ENCODE peak calls at places on chromosomes 2 and 18, in eight cellular contexts. A, S, M, P, Y, F, X and O are unnamed samples.

GRCh38 chr2:120684225-120684624 is 51.4 kb upstream of the GLI2 start:
- DNase-seq in A (no peak), S (peak; percentile 33), M (peak; percentile 48), P (no peak), Y (no peak), F (no peak), X (no peak), O (no peak)

GRCh38 chr2:118371500-118371899 is 283.2 kb downstream of the INSIG2 start:
- DNase-seq in A (no peak), S (peak; percentile 15), M (no peak), P (no peak), Y (no peak), F (no peak), X (peak; percentile 63), O (peak; percentile 15)

GRCh38 chr2:232331071-232331470 is 47.5 kb upstream of the ALPP start:
- DNase-seq in A (no peak), S (no peak), M (peak; percentile 54), P (peak; percentile 48), Y (peak; percentile 69), F (peak; percentile 39), X (no peak), O (no peak)

GRCh38 chr2:43288417-43289305 is 62.3 kb upstream of the ZFP36L2 start:
- DNase-seq in A (no peak), S (no peak), M (no peak), P (no peak), Y (no peak), F (peak; percentile 6), X (no peak), O (no peak)

GRCh38 chr2:30148850-30149249 is 2.0 kb downstream of the YPEL5 start:
- DNase-seq in A (no peak), S (no peak), M (no peak), P (no peak), Y (no peak), F (no peak), X (no peak), O (no peak)

GRCh38 chr2:119888673-119889072 is 124.2 kb upstream of the EPB41L5 start:
- DNase-seq in A (no peak), S (peak; percentile 64), M (no peak), P (no peak), Y (no peak), F (no peak), X (no peak), O (no peak)

GRCh38 chr2:134988994-134989605 is 58.1 kb downstream of the MAP3K19 start:
- DNase-seq in A (no peak), S (peak; percentile 43), M (no peak), P (no peak), Y (no peak), F (no peak), X (no peak), O (peak; percentile 41)

GRCh38 chr2:232524771-232525170 is 1.2 kb upstream of the CHRND start:
- DNase-seq in A (no peak), S (no peak), M (no peak), P (no peak), Y (no peak), F (peak; percentile 30), X (no peak), O (no peak)

GRCh38 chr2:177265386-177265690 is 811 bp upstream of the NFE2L2 start:
- DNase-seq in A (no peak), S (no peak), M (no peak), P (no peak), Y (no peak), F (no peak), X (no peak), O (peak; percentile 40)

GRCh38 chr2:15547100-15547499 is 14.0 kb downstream of the NBAS start:
- DNase-seq in A (no peak), S (no peak), M (no peak), P (no peak), Y (no peak), F (no peak), X (no peak), O (no peak)

GRCh38 chr18:5707586-5707985 is 163.8 kb upstream of the EPB41L3 start:
- DNase-seq in A (no peak), S (no peak), M (no peak), P (no peak), Y (no peak), F (no peak), X (no peak), O (no peak)

GRCh38 chr18:79472176-79472575 is 76.4 kb downstream of the NFATC1 start:
- DNase-seq in A (no peak), S (no peak), M (no peak), P (no peak), Y (no peak), F (no peak), X (no peak), O (no peak)

GRCh38 chr2:55452879-55453278 is 33.2 kb upstream of the CCDC88A start:
- DNase-seq in A (no peak), S (no peak), M (no peak), P (no peak), Y (no peak), F (no peak), X (no peak), O (no peak)

GRCh38 chr2:18455256-18455862 is 105.1 kb downstream of the RDH14 start:
- DNase-seq in A (no peak), S (peak; percentile 54), M (no peak), P (peak; percentile 17), Y (no peak), F (peak; percentile 24), X (peak; percentile 7), O (no peak)

GRCh38 chr2:64504774-64505720 is 19.1 kb upstream of the AFTPH start:
- DNase-seq in A (no peak), S (no peak), M (no peak), P (no peak), Y (no peak), F (no peak), X (no peak), O (no peak)

GRCh38 chr2:217714268-217714643 is 288.5 kb downstream of the TNS1 start:
- DNase-seq in A (peak; percentile 46), S (no peak), M (peak; percentile 81), P (peak; percentile 62), Y (peak; percentile 69), F (peak; percentile 48), X (no peak), O (no peak)

GRCh38 chr2:64586883-64587481 is 62.9 kb downstream of the AFTPH start:
- DNase-seq in A (no peak), S (peak; percentile 50), M (no peak), P (no peak), Y (no peak), F (no peak), X (no peak), O (peak; percentile 30)

GRCh38 chr2:131034122-131035051 is 58.9 kb downstream of the FAM168B start:
- DNase-seq in A (no peak), S (no peak), M (peak; percentile 63), P (no peak), Y (no peak), F (no peak), X (peak; percentile 32), O (no peak)

GRCh38 chr2:201362396-201362795 is 5.3 kb upstream of the FLACC1 start:
- DNase-seq in A (no peak), S (peak; percentile 34), M (no peak), P (no peak), Y (no peak), F (no peak), X (no peak), O (no peak)

GRCh38 chr2:177753682-177754475 is 318.7 kb downstream of the PDE11A start:
- DNase-seq in A (no peak), S (peak; percentile 91), M (peak; percentile 87), P (peak; percentile 67), Y (no peak), F (peak; percentile 73), X (peak; percentile 28), O (no peak)

GRCh38 chr2:208618220-208618619 is 211.6 kb downstream of the PTH2R start:
- DNase-seq in A (no peak), S (no peak), M (no peak), P (no peak), Y (no peak), F (no peak), X (no peak), O (no peak)

GRCh38 chr2:19128148-19128547 is 230.3 kb downstream of the OSR1 start:
- DNase-seq in A (no peak), S (no peak), M (no peak), P (no peak), Y (no peak), F (no peak), X (no peak), O (no peak)

GRCh38 chr2:1605102-1605501 is 139.2 kb downstream of the PXDN start:
- DNase-seq in A (no peak), S (peak; percentile 3), M (peak; percentile 72), P (peak; percentile 67), Y (peak; percentile 64), F (peak; percentile 44), X (no peak), O (no peak)

GRCh38 chr2:112881217-112882000 is 29.6 kb upstream of the IL37 start:
- DNase-seq in A (no peak), S (peak; percentile 92), M (no peak), P (no peak), Y (no peak), F (peak; percentile 13), X (no peak), O (peak; percentile 69)

GRCh38 chr18:52670903-52671302 is 330.9 kb downstream of the DCC start:
- DNase-seq in A (no peak), S (no peak), M (no peak), P (no peak), Y (no peak), F (no peak), X (no peak), O (peak; percentile 12)

DNA sequence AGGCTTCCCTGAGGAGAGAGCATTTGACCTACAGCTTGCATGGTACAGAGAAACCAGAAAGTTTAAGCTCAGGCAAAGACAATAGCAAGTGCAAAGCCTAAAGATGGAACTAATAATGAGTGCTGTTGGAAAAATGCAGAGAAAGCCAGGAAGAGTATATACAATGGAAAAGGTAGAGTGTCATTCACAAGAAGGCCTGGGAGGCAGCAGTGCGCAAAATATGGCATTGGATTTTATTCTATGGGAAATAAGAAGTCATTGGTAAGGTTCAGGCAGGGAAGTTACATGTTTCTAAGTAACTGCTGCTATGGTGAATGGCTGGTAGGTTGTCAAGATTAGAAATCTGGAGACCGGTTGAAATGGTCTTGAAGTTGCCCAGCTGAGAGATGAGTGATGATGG is 2167.3 kb upstream of the CELF4 start:
- DNase-seq in A (no peak), S (no peak), M (no peak), P (no peak), Y (no peak), F (no peak), X (no peak), O (no peak)
- TF ChIP-seq CTCF in A (no peak), S (peak; percentile 48), M (no peak), P (no peak), Y (no peak), F (no peak), X (no peak), O (no peak)

GRCh38 chr18:59056706-59057492 is 82.8 kb upstream of the SEC11C start:
- DNase-seq in A (peak; percentile 84), S (peak; percentile 57), M (peak; percentile 72), P (peak; percentile 73), Y (peak; percentile 71), F (peak; percentile 71), X (peak; percentile 80), O (peak; percentile 42)
- TF ChIP-seq CTCF in A (peak; percentile 94), S (peak; percentile 97), M (peak; percentile 16), P (peak; percentile 88), Y (peak; percentile 65), F (peak; percentile 55), X (peak; percentile 82), O (peak; percentile 78)

GRCh38 chr2:212987492-212987891 is 163.9 kb downstream of the IKZF2 start:
- DNase-seq in A (no peak), S (no peak), M (no peak), P (no peak), Y (no peak), F (no peak), X (no peak), O (no peak)
- TF ChIP-seq CTCF in A (no peak), S (peak; percentile 44), M (no peak), P (no peak), Y (no peak), F (no peak), X (no peak), O (no peak)

GRCh38 chr2:12173271-12173942 is 427.0 kb downstream of the LPIN1 start:
- DNase-seq in A (no peak), S (peak; percentile 11), M (no peak), P (no peak), Y (no peak), F (no peak), X (no peak), O (no peak)
- TF ChIP-seq CTCF in A (peak; percentile 21), S (peak; percentile 68), M (no peak), P (no peak), Y (no peak), F (no peak), X (no peak), O (peak; percentile 11)